ENCODE peak calls at places on chromosome 19, in nine cellular contexts. H, S, E, K, U, G, Q, Z and O are unnamed samples.

GRCh38 chr19:50334741-50335421 is 5.7 kb upstream of the KCNC3 start:
- DNase-seq in H (no peak), S (no peak), E (no peak), K (no peak), U (no peak), G (no peak), Q (no peak), Z (no peak), O (no peak)

GRCh38 chr19:7188682-7189629 is 105.3 kb downstream of the INSR start:
- DNase-seq in H (no peak), S (no peak), E (no peak), K (peak), U (peak), G (no peak), Q (peak), Z (no peak), O (no peak)

GRCh38 chr19:14127176-14127575 is 9.2 kb downstream of the ASF1B start:
- DNase-seq in H (no peak), S (no peak), E (no peak), K (no peak), U (no peak), G (no peak), Q (no peak), Z (no peak), O (no peak)

GRCh38 chr19:40217027-40217810 is 965 bp downstream of the TTC9B start:
- DNase-seq in H (peak), S (no peak), E (peak), K (peak), U (no peak), G (peak), Q (no peak), Z (no peak), O (peak)

GRCh38 chr19:19345970-19346369 is 25.3 kb downstream of the MAU2 start:
- DNase-seq in H (no peak), S (no peak), E (no peak), K (no peak), U (no peak), G (no peak), Q (no peak), Z (no peak), O (no peak)

GRCh38 chr19:48569814-48570213 is 17.8 kb downstream of the SULT2B1 start:
- DNase-seq in H (peak), S (no peak), E (no peak), K (no peak), U (no peak), G (no peak), Q (no peak), Z (no peak), O (no peak)

GRCh38 chr19:18612772-18613588 is at the start of gene TMEM59L:
- DNase-seq in H (no peak), S (no peak), E (no peak), K (no peak), U (no peak), G (peak), Q (no peak), Z (no peak), O (no peak)

GRCh38 chr19:18896421-18896841 is 473 bp upstream of the CERS1 start:
- DNase-seq in H (no peak), S (no peak), E (no peak), K (no peak), U (no peak), G (no peak), Q (no peak), Z (no peak), O (no peak)

DNA sequence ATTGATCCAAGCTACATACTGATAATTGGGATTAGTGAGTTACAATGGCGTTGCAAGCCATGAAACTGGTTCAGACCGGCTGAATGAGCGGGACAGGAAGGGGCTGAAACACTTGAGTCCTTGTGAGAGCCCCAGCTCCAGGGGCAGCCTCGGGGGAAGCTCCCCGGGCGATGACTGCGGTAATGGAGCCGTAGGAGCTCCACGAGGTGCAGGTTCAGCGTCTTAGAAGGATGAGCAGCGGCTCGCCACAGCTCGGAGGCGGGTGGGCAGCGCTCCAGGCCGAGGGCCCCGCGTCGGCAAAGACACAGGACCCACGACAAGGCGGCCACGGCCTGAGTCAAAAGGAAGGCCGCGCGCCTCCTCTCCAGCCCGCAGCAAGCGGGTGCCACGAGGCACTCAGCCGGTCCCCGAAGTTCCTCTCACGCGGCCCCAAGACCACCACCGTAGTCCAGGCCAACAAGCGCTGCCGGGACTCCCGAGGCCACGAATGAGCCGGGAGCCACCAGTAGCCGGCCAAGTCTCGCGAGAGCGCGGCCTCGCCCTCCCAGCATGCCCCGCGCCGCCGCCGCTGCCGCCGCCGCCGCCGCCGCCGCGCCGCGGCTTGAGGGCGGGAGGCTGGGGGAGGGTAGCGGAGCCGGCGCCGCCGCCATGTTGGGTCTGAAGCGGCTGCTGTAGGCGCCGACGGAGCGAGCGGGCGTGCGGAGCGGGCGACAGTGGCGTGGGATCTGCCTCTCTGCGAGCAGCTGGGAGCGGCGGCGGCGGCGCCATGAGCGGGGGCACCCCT is at the start of gene LSM14A:
- DNase-seq in H (peak), S (peak), E (peak), K (peak), U (peak), G (peak), Q (peak), Z (peak), O (peak)
- H3K4me3 ChIP-seq in H (peak), S (peak), E (peak), K (peak), U (peak), G (peak), Q (peak), Z (peak), O (peak)

DNA sequence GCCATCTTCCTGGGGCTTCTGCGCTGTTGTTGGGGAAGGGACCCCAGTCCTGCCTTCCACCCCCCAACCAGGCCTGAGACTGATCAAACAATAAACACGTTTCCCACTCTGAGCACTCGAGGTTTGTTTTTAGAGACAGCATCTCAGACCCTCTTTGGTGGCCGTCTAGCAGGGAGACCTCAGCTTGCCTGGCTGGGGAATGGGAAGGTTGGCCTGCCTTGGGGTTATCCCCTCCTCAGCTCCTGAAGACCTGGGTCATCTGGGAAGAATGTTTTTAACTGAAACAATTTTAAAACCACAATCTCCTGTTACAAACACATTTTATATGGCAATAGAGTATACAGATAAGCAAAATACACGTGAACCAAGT is 2.0 kb downstream of the ZNF581 start:
- DNase-seq in H (no peak), S (no peak), E (no peak), K (no peak), U (no peak), G (no peak), Q (no peak), Z (no peak), O (no peak)
- H3K4me3 ChIP-seq in H (no peak), S (no peak), E (no peak), K (no peak), U (no peak), G (no peak), Q (no peak), Z (no peak), O (no peak)

DNA sequence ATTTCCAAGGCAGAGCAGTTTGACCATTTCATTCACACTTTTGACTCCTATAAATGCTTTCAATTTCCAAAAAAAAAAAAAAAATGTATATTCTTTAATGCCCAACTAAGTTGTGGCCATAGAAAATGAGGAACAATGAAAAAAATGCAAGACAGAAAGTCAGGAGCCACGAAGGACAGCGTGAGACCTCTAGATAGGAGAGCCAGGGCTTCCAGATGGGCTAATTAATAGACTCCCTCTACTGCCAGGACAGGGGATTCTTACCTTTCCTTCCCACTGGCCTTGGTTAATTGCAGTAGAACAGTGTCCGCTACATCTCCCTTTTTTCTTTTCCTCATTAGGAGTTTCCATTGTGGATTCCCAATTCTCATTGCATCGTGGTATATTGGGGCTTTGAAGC is 8.6 kb downstream of the FPR3 start:
- DNase-seq in H (no peak), S (no peak), E (no peak), K (peak), U (no peak), G (no peak), Q (no peak), Z (no peak), O (no peak)
- H3K4me3 ChIP-seq in H (no peak), S (no peak), E (no peak), K (no peak), U (no peak), G (no peak), Q (no peak), Z (no peak), O (no peak)

DNA sequence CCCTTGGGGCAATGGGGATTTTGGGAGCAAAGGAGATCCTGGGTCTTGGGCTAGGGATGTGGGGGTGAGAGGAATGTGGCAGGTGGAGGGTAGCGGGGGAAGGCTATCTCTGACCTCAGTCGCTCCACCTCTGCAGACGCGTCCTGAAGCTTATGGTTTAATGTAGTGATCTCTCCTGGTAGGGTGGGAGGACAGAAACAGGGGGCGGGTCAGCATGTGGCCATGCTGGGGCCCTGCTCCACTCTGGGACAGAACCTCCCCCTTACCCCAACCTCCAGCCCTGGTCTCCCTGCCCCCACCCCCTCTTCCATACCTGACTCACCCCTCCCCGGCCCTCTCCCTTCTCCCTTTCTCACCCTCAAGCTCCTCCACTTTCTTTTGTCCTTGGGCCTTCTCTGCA is 1.4 kb downstream of the BST2 start:
- DNase-seq in H (no peak), S (no peak), E (no peak), K (peak), U (no peak), G (no peak), Q (no peak), Z (no peak), O (no peak)
- H3K4me3 ChIP-seq in H (no peak), S (no peak), E (no peak), K (peak), U (peak), G (peak), Q (peak), Z (no peak), O (peak)

DNA sequence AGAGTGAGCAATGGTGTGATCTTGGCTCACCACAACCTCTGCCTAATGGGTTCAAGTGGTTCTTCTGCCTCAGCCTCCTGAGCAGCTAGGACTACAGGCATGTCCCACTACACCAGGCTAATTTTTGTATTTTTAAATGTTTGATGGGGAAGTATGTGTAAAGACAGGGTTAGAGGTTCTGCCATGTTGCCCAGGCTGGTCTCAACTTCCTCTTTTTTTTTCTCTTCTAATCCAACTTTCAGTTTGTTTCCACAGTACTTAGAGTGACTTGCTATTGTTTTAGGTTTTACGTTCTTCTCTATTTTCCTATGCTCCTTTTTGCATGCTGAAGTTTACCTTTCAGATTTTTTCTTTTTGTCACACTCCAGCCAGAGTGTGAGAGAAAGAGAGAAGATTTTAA is 1433.0 kb downstream of the UQCRFS1 start:
- DNase-seq in H (no peak), S (no peak), E (no peak), K (peak), U (no peak), G (no peak), Q (no peak), Z (no peak), O (no peak)
- H3K4me3 ChIP-seq in H (no peak), S (no peak), E (no peak), K (peak), U (no peak), G (no peak), Q (no peak), Z (no peak), O (no peak)

GRCh38 chr19:3916033-3916432 is 16.8 kb upstream of the NMRK2 start:
- DNase-seq in H (no peak), S (no peak), E (no peak), K (no peak), U (no peak), G (no peak), Q (no peak), Z (no peak), O (no peak)

GRCh38 chr19:3908266-3909054 is 24.4 kb upstream of the NMRK2 start:
- DNase-seq in H (no peak), S (no peak), E (no peak), K (no peak), U (no peak), G (no peak), Q (no peak), Z (no peak), O (no peak)

GRCh38 chr19:3910105-3910504 is 22.8 kb upstream of the NMRK2 start:
- DNase-seq in H (no peak), S (no peak), E (no peak), K (no peak), U (no peak), G (no peak), Q (no peak), Z (no peak), O (no peak)

GRCh38 chr19:3919793-3920192 is 13.1 kb upstream of the NMRK2 start:
- DNase-seq in H (no peak), S (no peak), E (no peak), K (no peak), U (no peak), G (no peak), Q (no peak), Z (no peak), O (no peak)

GRCh38 chr19:3914199-3914598 is 18.7 kb upstream of the NMRK2 start:
- DNase-seq in H (peak), S (no peak), E (no peak), K (no peak), U (no peak), G (no peak), Q (no peak), Z (no peak), O (no peak)
- H3K4me3 ChIP-seq in H (no peak), S (no peak), E (no peak), K (no peak), U (no peak), G (no peak), Q (no peak), Z (no peak), O (no peak)

GRCh38 chr19:11642902-11643301 is 45.6 kb downstream of the ZNF627 start:
- DNase-seq in H (no peak), S (no peak), E (no peak), K (no peak), U (no peak), G (no peak), Q (no peak), Z (no peak), O (no peak)

GRCh38 chr19:11633223-11633622 is 35.9 kb downstream of the ZNF627 start:
- DNase-seq in H (no peak), S (no peak), E (no peak), K (no peak), U (no peak), G (no peak), Q (no peak), Z (no peak), O (no peak)

GRCh38 chr19:11641241-11641640 is 44.0 kb downstream of the ZNF627 start:
- DNase-seq in H (no peak), S (no peak), E (no peak), K (no peak), U (no peak), G (no peak), Q (no peak), Z (no peak), O (no peak)

GRCh38 chr19:11639602-11640471 is 42.6 kb downstream of the ZNF627 start:
- DNase-seq in H (peak), S (peak), E (peak), K (peak), U (peak), G (peak), Q (peak), Z (peak), O (peak)

GRCh38 chr19:11639245-11639601 is 41.9 kb downstream of the ZNF627 start:
- DNase-seq in H (no peak), S (no peak), E (no peak), K (no peak), U (no peak), G (no peak), Q (no peak), Z (no peak), O (no peak)
- H3K4me3 ChIP-seq in H (peak), S (no peak), E (peak), K (no peak), U (no peak), G (peak), Q (no peak), Z (peak), O (no peak)

DNA sequence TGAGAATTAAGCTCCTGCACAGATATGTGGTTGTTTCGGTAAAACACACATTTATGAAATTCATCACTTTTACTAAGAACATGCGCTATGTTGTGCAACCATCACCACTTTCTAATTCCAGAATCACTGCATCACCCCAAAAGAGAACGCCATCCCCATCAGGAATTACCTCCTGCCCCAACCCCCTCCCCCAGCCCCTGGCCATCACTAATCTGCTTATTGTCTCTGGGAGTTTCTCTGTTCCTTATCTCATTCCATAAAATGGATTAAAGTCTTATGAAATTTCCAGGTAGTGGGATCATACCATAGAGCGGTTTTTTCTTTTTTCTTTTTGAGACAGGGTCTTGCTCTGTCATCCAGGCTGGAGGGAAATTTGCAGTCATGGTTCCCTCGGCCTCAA is 3.6 kb downstream of the ZSCAN5B start:
- DNase-seq in H (peak), S (no peak), E (no peak), K (no peak), U (no peak), G (no peak), Q (no peak), Z (no peak), O (no peak)
- H3K4me3 ChIP-seq in H (peak), S (no peak), E (no peak), K (no peak), U (no peak), G (no peak), Q (no peak), Z (no peak), O (no peak)

GRCh38 chr19:47105874-47106273 is 7.7 kb downstream of the ZC3H4 start:
- DNase-seq in H (no peak), S (no peak), E (no peak), K (no peak), U (no peak), G (no peak), Q (no peak), Z (no peak), O (no peak)

GRCh38 chr19:47107953-47108746 is 5.4 kb downstream of the ZC3H4 start:
- DNase-seq in H (no peak), S (no peak), E (peak), K (peak), U (no peak), G (no peak), Q (peak), Z (no peak), O (no peak)

GRCh38 chr19:47106819-47107200 is 6.8 kb downstream of the ZC3H4 start:
- DNase-seq in H (no peak), S (no peak), E (no peak), K (peak), U (no peak), G (no peak), Q (no peak), Z (no peak), O (no peak)

GRCh38 chr19:47109177-47109540 is 4.4 kb downstream of the ZC3H4 start:
- DNase-seq in H (no peak), S (no peak), E (no peak), K (no peak), U (no peak), G (no peak), Q (no peak), Z (no peak), O (no peak)

DNA sequence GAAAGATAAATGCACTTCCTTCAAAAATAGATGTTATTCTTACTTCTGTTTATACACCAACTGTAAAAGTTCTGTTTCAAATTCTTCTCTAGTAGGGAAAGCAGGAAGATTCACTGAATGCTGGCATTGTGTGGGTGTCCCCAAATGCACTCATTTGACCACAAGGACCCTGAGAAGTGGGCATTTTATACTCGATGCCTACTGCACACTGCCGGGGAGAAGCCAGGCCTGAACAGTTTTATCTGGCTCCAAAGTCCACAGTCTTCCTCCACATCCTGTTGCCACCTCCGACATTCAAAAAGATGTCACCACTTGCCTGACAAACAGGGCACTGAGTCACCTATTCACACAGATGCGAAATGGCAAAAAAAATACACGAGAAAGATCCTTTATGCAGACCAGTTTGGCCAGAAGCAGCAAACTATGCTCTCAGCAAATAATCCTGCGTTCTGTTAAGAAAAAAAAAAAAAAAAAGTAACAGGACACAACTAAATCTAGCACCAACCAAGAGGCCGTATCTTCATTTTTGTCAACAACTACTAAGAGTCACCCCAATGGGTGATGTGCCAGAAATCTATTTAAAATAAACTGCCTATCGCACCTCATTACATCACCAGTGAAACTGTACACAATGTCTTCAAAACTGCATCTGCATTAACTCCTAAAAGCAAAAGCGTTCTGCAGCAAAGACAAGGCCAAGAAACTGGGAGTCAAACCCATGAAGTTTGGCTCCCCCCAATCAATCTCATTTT is 6.2 kb downstream of the ZC3H4 start:
- DNase-seq in H (no peak), S (no peak), E (peak), K (peak), U (no peak), G (peak), Q (peak), Z (no peak), O (no peak)
- H3K4me3 ChIP-seq in H (no peak), S (no peak), E (peak), K (no peak), U (peak), G (no peak), Q (no peak), Z (no peak), O (no peak)

GRCh38 chr19:55005684-55006488 is 32.2 kb downstream of the GP6 start:
- DNase-seq in H (peak), S (no peak), E (peak), K (peak), U (peak), G (peak), Q (no peak), Z (no peak), O (no peak)
- H3K4me3 ChIP-seq in H (peak), S (no peak), E (peak), K (peak), U (peak), G (peak), Q (no peak), Z (no peak), O (peak)